ENCODE peak calls at places on chromosomes 5 and 9, in six cellular contexts. N is Peyer's patch, C is cardiac muscle cell, U is pancreas, A is endodermal cell, I is lung. L is an unnamed sample.

GRCh38 chr5:19655587-19655986 is 332.4 kb downstream of the CDH18 start:
- DNase-seq in N (no peak), C (no peak), U (no peak), A (no peak), I (no peak), L (no peak)

GRCh38 chr5:126508962-126509279 is 85.7 kb downstream of the GRAMD2B start:
- DNase-seq in N (peak; percentile 42), C (no peak), U (no peak), A (no peak), I (no peak), L (no peak)

GRCh38 chr5:151758430-151759241 is at the start of gene ATOX1:
- DNase-seq in N (peak; percentile 92), C (peak; percentile 97), U (peak; percentile 96), A (peak; percentile 97), I (peak; percentile 89), L (peak; percentile 97)

GRCh38 chr9:70609542-70610286 is 195.3 kb upstream of the KLF9 start:
- DNase-seq in N (no peak), C (no peak), U (no peak), A (no peak), I (no peak), L (peak; percentile 64)

GRCh38 chr9:68482548-68482947 is 58.1 kb downstream of the TMEM252 start:
- DNase-seq in N (no peak), C (no peak), U (no peak), A (no peak), I (no peak), L (no peak)

GRCh38 chr5:156971415-156971814 is 8.4 kb upstream of the TIMD4 start:
- DNase-seq in N (no peak), C (no peak), U (no peak), A (no peak), I (no peak), L (no peak)

GRCh38 chr9:133713211-133713959 is 24.8 kb downstream of the SARDH start:
- DNase-seq in N (no peak), C (no peak), U (peak; percentile 56), A (peak; percentile 55), I (no peak), L (no peak)

GRCh38 chr5:97267767-97268166 is 84.7 kb upstream of the RIOK2 start:
- DNase-seq in N (no peak), C (no peak), U (no peak), A (no peak), I (no peak), L (no peak)

GRCh38 chr9:90642570-90643539 is at the start of gene DIRAS2:
- DNase-seq in N (no peak), C (peak; percentile 86), U (peak; percentile 84), A (peak; percentile 89), I (peak; percentile 50), L (peak; percentile 55)

GRCh38 chr5:123044926-123045617 is 8.5 kb upstream of the PPIC start:
- DNase-seq in N (no peak), C (no peak), U (no peak), A (no peak), I (no peak), L (no peak)

GRCh38 chr5:23506329-23507236 is 826 bp upstream of the PRDM9 start:
- DNase-seq in N (no peak), C (no peak), U (peak; percentile 58), A (peak; percentile 68), I (no peak), L (no peak)

GRCh38 chr5:8831854-8832253 is 714.0 kb downstream of the SEMA5A start:
- DNase-seq in N (no peak), C (no peak), U (no peak), A (no peak), I (no peak), L (no peak)

GRCh38 chr9:95462419-95463121 is 54.2 kb downstream of the PTCH1 start:
- DNase-seq in N (peak; percentile 71), C (peak; percentile 84), U (no peak), A (peak; percentile 82), I (peak; percentile 54), L (peak; percentile 42)

GRCh38 chr9:114924327-114924726 is 6.1 kb downstream of the TNFSF8 start:
- DNase-seq in N (no peak), C (no peak), U (no peak), A (no peak), I (no peak), L (no peak)

GRCh38 chr9:34612788-34613390 is 992 bp upstream of the RPP25L start:
- DNase-seq in N (peak; percentile 76), C (peak; percentile 90), U (no peak), A (peak; percentile 93), I (peak; percentile 80), L (peak; percentile 75)

GRCh38 chr5:35096209-35096608 is 48.5 kb upstream of the AGXT2 start:
- DNase-seq in N (no peak), C (no peak), U (no peak), A (no peak), I (no peak), L (no peak)

GRCh38 chr9:92661761-92662160 is 8.2 kb downstream of the IPPK start:
- DNase-seq in N (no peak), C (no peak), U (no peak), A (no peak), I (no peak), L (no peak)

GRCh38 chr5:1211701-1212100 is 10.3 kb downstream of the SLC6A19 start:
- DNase-seq in N (no peak), C (no peak), U (no peak), A (no peak), I (no peak), L (peak; percentile 2)

GRCh38 chr5:138054863-138055558 is 22.1 kb upstream of the FAM13B start:
- DNase-seq in N (no peak), C (no peak), U (no peak), A (peak; percentile 62), I (no peak), L (no peak)

GRCh38 chr5:91076138-91076537 is 307.0 kb downstream of the ARRDC3 start:
- DNase-seq in N (no peak), C (no peak), U (no peak), A (no peak), I (no peak), L (no peak)

GRCh38 chr9:124792257-124792975 is 15.5 kb downstream of the OLFML2A start:
- DNase-seq in N (no peak), C (no peak), U (no peak), A (no peak), I (no peak), L (no peak)

GRCh38 chr9:4934976-4935672 is 49.9 kb upstream of the JAK2 start:
- DNase-seq in N (no peak), C (no peak), U (no peak), A (no peak), I (no peak), L (no peak)

GRCh38 chr5:119318256-119318914 is 37.4 kb upstream of the TNFAIP8 start:
- DNase-seq in N (peak; percentile 72), C (no peak), U (no peak), A (peak; percentile 29), I (no peak), L (no peak)

GRCh38 chr5:127695336-127695735 is 7.9 kb upstream of the CCDC192 start:
- DNase-seq in N (no peak), C (no peak), U (no peak), A (no peak), I (no peak), L (no peak)

GRCh38 chr5:151745071-151745705 is 13.2 kb downstream of the ATOX1 start:
- DNase-seq in N (no peak), C (no peak), U (no peak), A (no peak), I (peak; percentile 29), L (no peak)

GRCh38 chr9:893843-894420 is 52.4 kb downstream of the DMRT1 start:
- DNase-seq in N (peak; percentile 41), C (peak; percentile 74), U (no peak), A (peak; percentile 82), I (peak; percentile 50), L (no peak)

GRCh38 chr5:10663531-10664183 is 97.4 kb downstream of the DAP start:
- DNase-seq in N (no peak), C (no peak), U (no peak), A (no peak), I (no peak), L (no peak)

GRCh38 chr5:17426104-17426739 is 71.8 kb upstream of the TAF11L2 start:
- DNase-seq in N (no peak), C (no peak), U (no peak), A (no peak), I (no peak), L (no peak)

GRCh38 chr5:150397749-150398431 is 14.8 kb downstream of the CD74 start:
- DNase-seq in N (no peak), C (no peak), U (no peak), A (no peak), I (no peak), L (no peak)
- TF ChIP-seq CTCF in N (no peak), C (no peak), U (no peak), A (peak; percentile 59), I (no peak), L (peak; percentile 4)

DNA sequence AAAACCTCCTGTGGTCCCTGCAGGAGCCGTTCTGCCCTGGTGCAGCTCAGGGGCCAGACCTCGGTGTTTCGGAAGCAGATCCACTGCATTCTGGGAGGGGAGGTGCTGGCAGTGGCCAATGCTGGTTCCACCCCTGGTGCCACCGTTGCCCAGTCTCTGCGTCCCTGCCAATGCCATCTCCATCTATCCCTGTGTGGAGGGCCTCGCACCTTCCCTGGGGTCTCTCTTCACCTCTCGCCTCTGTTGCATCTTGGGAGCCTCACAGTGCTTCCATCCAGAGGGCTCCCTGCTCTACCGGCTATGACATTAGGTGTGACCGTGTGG is 15.3 kb downstream of the NCS1 start:
- DNase-seq in N (no peak), C (no peak), U (peak; percentile 41), A (no peak), I (no peak), L (no peak)
- H3K36me3 ChIP-seq in N (no peaks in the 10 kb centered on the region), C (no peaks in the 10 kb centered on the region), U (no peaks in the 10 kb centered on the region), A (no peaks in the 10 kb centered on the region), I (no peaks in the 10 kb centered on the region), L (no peaks in the 10 kb centered on the region)

GRCh38 chr5:177163500-177163899 is 29.9 kb downstream of the NSD1 start:
- DNase-seq in N (no peak), C (no peak), U (no peak), A (peak; percentile 28), I (no peak), L (no peak)
- TF ChIP-seq CTCF in N (no peak), C (no peak), U (no peak), A (no peak), I (no peak), L (no peak)

DNA sequence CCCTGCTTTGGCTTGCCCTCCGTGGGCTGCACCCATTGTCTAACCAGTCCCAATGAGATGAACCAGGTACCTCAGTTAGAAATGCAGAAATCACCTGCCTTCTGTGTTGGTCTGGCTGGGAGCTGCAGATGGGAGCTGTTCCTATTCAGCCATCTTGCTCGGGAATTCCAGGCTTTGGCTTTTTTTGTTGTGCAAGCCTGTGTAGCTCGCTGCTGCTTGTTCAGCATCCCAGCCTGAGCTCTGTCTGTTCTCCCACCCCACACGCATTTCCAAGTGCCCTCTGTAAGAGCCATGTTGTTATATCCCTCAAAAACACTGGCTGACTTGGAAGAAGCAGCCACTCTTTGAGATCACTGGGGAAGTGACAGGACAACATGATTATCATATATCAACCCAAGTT is 101.6 kb upstream of the DPYSL3 start:
- DNase-seq in N (no peak), C (no peak), U (no peak), A (no peak), I (no peak), L (no peak)
- H3K36me3 ChIP-seq in N (no peaks in the 10 kb centered on the region), C (peaks cover 6% of the 10 kb centered on the region), U (no peaks in the 10 kb centered on the region), A (no peaks in the 10 kb centered on the region), I (peaks cover 2% of the 10 kb centered on the region), L (no peaks in the 10 kb centered on the region)

GRCh38 chr5:112491257-112491656 is 72.2 kb upstream of the EPB41L4A start:
- DNase-seq in N (no peak), C (no peak), U (no peak), A (peak; percentile 56), I (no peak), L (no peak)
- TF ChIP-seq CTCF in N (peak; percentile 33), C (peak; percentile 33), U (no peak), A (peak; percentile 73), I (no peak), L (peak; percentile 5)